ENCODE peak calls at places on chromosomes 3 and 15, in six cellular contexts. One of them, this sample, is unnamed.

GRCh38 chr15:70512772-70513362 is 250.5 kb downstream of the UACA start:
- DNase-seq in left colon: peak
- DNase-seq in suprapubic skin: no peak
- DNase-seq in stomach: peak
- DNase-seq in T-cell: peak
- DNase-seq in osteocyte: no peak
- DNase-seq in this sample: no peak

GRCh38 chr3:38141173-38141951 is 2.9 kb downstream of the MYD88 start:
- DNase-seq in left colon: no peak
- DNase-seq in suprapubic skin: no peak
- DNase-seq in stomach: no peak
- DNase-seq in T-cell: no peak
- DNase-seq in osteocyte: no peak
- DNase-seq in this sample: no peak

GRCh38 chr3:52609316-52609815 is 73.0 kb downstream of the UQCC5 start:
- DNase-seq in left colon: no peak
- DNase-seq in suprapubic skin: no peak
- DNase-seq in stomach: no peak
- DNase-seq in T-cell: no peak
- DNase-seq in osteocyte: no peak
- DNase-seq in this sample: no peak

GRCh38 chr15:69780374-69780773 is 317.3 kb downstream of the TLE3 start:
- DNase-seq in left colon: no peak
- DNase-seq in suprapubic skin: no peak
- DNase-seq in stomach: no peak
- DNase-seq in T-cell: no peak
- DNase-seq in osteocyte: no peak
- DNase-seq in this sample: no peak

GRCh38 chr15:68418611-68419161 is 13.3 kb downstream of the ITGA11 start:
- DNase-seq in left colon: peak
- DNase-seq in suprapubic skin: no peak
- DNase-seq in stomach: peak
- DNase-seq in T-cell: no peak
- DNase-seq in osteocyte: peak
- DNase-seq in this sample: no peak

GRCh38 chr3:59451041-59451763 is 401.4 kb upstream of the CFAP20DC start:
- DNase-seq in left colon: no peak
- DNase-seq in suprapubic skin: no peak
- DNase-seq in stomach: no peak
- DNase-seq in T-cell: peak
- DNase-seq in osteocyte: no peak
- DNase-seq in this sample: peak

GRCh38 chr3:124456506-124456905 is 273.7 kb upstream of the UMPS start:
- DNase-seq in left colon: no peak
- DNase-seq in suprapubic skin: no peak
- DNase-seq in stomach: no peak
- DNase-seq in T-cell: no peak
- DNase-seq in osteocyte: no peak
- DNase-seq in this sample: no peak

GRCh38 chr3:61954097-61954528 is 392.7 kb downstream of the PTPRG start:
- DNase-seq in left colon: no peak
- DNase-seq in suprapubic skin: no peak
- DNase-seq in stomach: no peak
- DNase-seq in T-cell: no peak
- DNase-seq in osteocyte: no peak
- DNase-seq in this sample: no peak

GRCh38 chr3:15536856-15537255 is 15.3 kb upstream of the COLQ start:
- DNase-seq in left colon: no peak
- DNase-seq in suprapubic skin: no peak
- DNase-seq in stomach: no peak
- DNase-seq in T-cell: no peak
- DNase-seq in osteocyte: no peak
- DNase-seq in this sample: no peak

GRCh38 chr3:39212665-39213064 is 20.3 kb upstream of the XIRP1 start:
- DNase-seq in left colon: no peak
- DNase-seq in suprapubic skin: no peak
- DNase-seq in stomach: no peak
- DNase-seq in T-cell: no peak
- DNase-seq in osteocyte: no peak
- DNase-seq in this sample: no peak

GRCh38 chr15:62497356-62497755 is 332.3 kb upstream of the C2CD4B start:
- DNase-seq in left colon: no peak
- DNase-seq in suprapubic skin: no peak
- DNase-seq in stomach: no peak
- DNase-seq in T-cell: no peak
- DNase-seq in osteocyte: no peak
- DNase-seq in this sample: no peak

GRCh38 chr3:155270485-155271342 is 22.8 kb downstream of the STRIT1 start:
- DNase-seq in left colon: no peak
- DNase-seq in suprapubic skin: no peak
- DNase-seq in stomach: no peak
- DNase-seq in T-cell: no peak
- DNase-seq in osteocyte: no peak
- DNase-seq in this sample: no peak

GRCh38 chr15:80776420-80777045 is 2.6 kb upstream of the CEMIP start:
- DNase-seq in left colon: peak
- DNase-seq in suprapubic skin: peak
- DNase-seq in stomach: peak
- DNase-seq in T-cell: peak
- DNase-seq in osteocyte: peak
- DNase-seq in this sample: peak

GRCh38 chr3:134486577-134487041 is 752 bp downstream of the CEP63 start:
- DNase-seq in left colon: no peak
- DNase-seq in suprapubic skin: no peak
- DNase-seq in stomach: no peak
- DNase-seq in T-cell: peak
- DNase-seq in osteocyte: no peak
- DNase-seq in this sample: no peak

GRCh38 chr3:177410734-177411133 is 213.5 kb upstream of the TBL1XR1 start:
- DNase-seq in left colon: peak
- DNase-seq in suprapubic skin: no peak
- DNase-seq in stomach: peak
- DNase-seq in T-cell: peak
- DNase-seq in osteocyte: no peak
- DNase-seq in this sample: no peak

GRCh38 chr3:122975163-122975923 is 52.2 kb downstream of the SEMA5B start:
- DNase-seq in left colon: no peak
- DNase-seq in suprapubic skin: no peak
- DNase-seq in stomach: no peak
- DNase-seq in T-cell: no peak
- DNase-seq in osteocyte: no peak
- DNase-seq in this sample: no peak

GRCh38 chr3:150599611-150600297 is 3.4 kb upstream of the SELENOT start:
- DNase-seq in left colon: no peak
- DNase-seq in suprapubic skin: no peak
- DNase-seq in stomach: no peak
- DNase-seq in T-cell: no peak
- DNase-seq in osteocyte: no peak
- DNase-seq in this sample: peak

GRCh38 chr3:195100903-195101591 is 169.9 kb downstream of the XXYLT1 start:
- DNase-seq in left colon: no peak
- DNase-seq in suprapubic skin: peak
- DNase-seq in stomach: peak
- DNase-seq in T-cell: no peak
- DNase-seq in osteocyte: no peak
- DNase-seq in this sample: peak

GRCh38 chr3:60707452-60708020 is 543.7 kb downstream of the FHIT start:
- DNase-seq in left colon: no peak
- DNase-seq in suprapubic skin: no peak
- DNase-seq in stomach: no peak
- DNase-seq in T-cell: no peak
- DNase-seq in osteocyte: no peak
- DNase-seq in this sample: no peak

GRCh38 chr3:151305778-151306157 is 10.9 kb downstream of the GPR87 start:
- DNase-seq in left colon: no peak
- DNase-seq in suprapubic skin: no peak
- DNase-seq in stomach: no peak
- DNase-seq in T-cell: no peak
- DNase-seq in osteocyte: no peak
- DNase-seq in this sample: no peak

GRCh38 chr15:70493787-70494514 is 269.4 kb downstream of the UACA start:
- DNase-seq in left colon: no peak
- DNase-seq in suprapubic skin: no peak
- DNase-seq in stomach: no peak
- DNase-seq in T-cell: no peak
- DNase-seq in osteocyte: no peak
- DNase-seq in this sample: no peak

GRCh38 chr15:43441316-43441715 is 51.6 kb downstream of the TP53BP1 start:
- DNase-seq in left colon: no peak
- DNase-seq in suprapubic skin: no peak
- DNase-seq in stomach: no peak
- DNase-seq in T-cell: no peak
- DNase-seq in osteocyte: no peak
- DNase-seq in this sample: no peak

GRCh38 chr3:185586644-185586964 is 509 bp downstream of the SENP2 start:
- DNase-seq in left colon: no peak
- DNase-seq in suprapubic skin: no peak
- DNase-seq in stomach: no peak
- DNase-seq in T-cell: no peak
- DNase-seq in osteocyte: no peak
- DNase-seq in this sample: no peak

GRCh38 chr3:122586918-122587317 is 9.5 kb downstream of the PARP15 start:
- DNase-seq in left colon: no peak
- DNase-seq in suprapubic skin: no peak
- DNase-seq in stomach: no peak
- DNase-seq in T-cell: no peak
- DNase-seq in osteocyte: no peak
- DNase-seq in this sample: no peak

GRCh38 chr3:194908972-194909371 is 223.3 kb downstream of the FAM43A start:
- DNase-seq in left colon: peak
- DNase-seq in suprapubic skin: no peak
- DNase-seq in stomach: no peak
- DNase-seq in T-cell: no peak
- DNase-seq in osteocyte: no peak
- DNase-seq in this sample: no peak

GRCh38 chr3:42057561-42058211 is 33.5 kb upstream of the TRAK1 start:
- DNase-seq in left colon: no peak
- DNase-seq in suprapubic skin: no peak
- DNase-seq in stomach: no peak
- DNase-seq in T-cell: no peak
- DNase-seq in osteocyte: no peak
- DNase-seq in this sample: peak

GRCh38 chr3:141407043-141407442 is 38.7 kb downstream of the ZBTB38 start:
- DNase-seq in left colon: no peak
- DNase-seq in suprapubic skin: peak
- DNase-seq in stomach: no peak
- DNase-seq in T-cell: no peak
- DNase-seq in osteocyte: no peak
- DNase-seq in this sample: no peak

GRCh38 chr3:101936419-101937331 is 87.4 kb downstream of the NFKBIZ start:
- DNase-seq in left colon: no peak
- DNase-seq in suprapubic skin: no peak
- DNase-seq in stomach: no peak
- DNase-seq in T-cell: peak
- DNase-seq in osteocyte: no peak
- DNase-seq in this sample: peak

GRCh38 chr3:64220161-64220560 is 5.1 kb downstream of the PRICKLE2 start:
- DNase-seq in left colon: no peak
- DNase-seq in suprapubic skin: no peak
- DNase-seq in stomach: no peak
- DNase-seq in T-cell: no peak
- DNase-seq in osteocyte: no peak
- DNase-seq in this sample: no peak

GRCh38 chr15:25391971-25392733 is 46.7 kb downstream of the UBE3A start:
- DNase-seq in left colon: no peak
- DNase-seq in suprapubic skin: no peak
- DNase-seq in stomach: no peak
- DNase-seq in T-cell: no peak
- DNase-seq in osteocyte: no peak
- DNase-seq in this sample: no peak

GRCh38 chr3:193665370-193665989 is 72.5 kb downstream of the OPA1 start:
- DNase-seq in left colon: no peak
- DNase-seq in suprapubic skin: no peak
- DNase-seq in stomach: no peak
- DNase-seq in T-cell: no peak
- DNase-seq in osteocyte: no peak
- DNase-seq in this sample: peak

GRCh38 chr3:145939431-145939830 is 221.6 kb downstream of the PLOD2 start:
- DNase-seq in left colon: no peak
- DNase-seq in suprapubic skin: no peak
- DNase-seq in stomach: peak
- DNase-seq in T-cell: no peak
- DNase-seq in osteocyte: no peak
- DNase-seq in this sample: no peak

This sample was measured in naive B cell.